ENCODE peak calls at places on chromosomes 4 and X, in seven cellular contexts. K is breast epithelium, V is esophagus muscularis mucosa, H is HepG2, F is suprapubic skin, Y is stomach, U is HCT116. R is an unnamed sample. For H3K9me3, the result is how much of the 10 kb centered on the place peaks cover.

GRCh38 chr4:68077737-68078136 is 51.9 kb downstream of the TMPRSS11F start:
- DNase-seq in K (no peak), V (no peak), H (no peak), F (no peak), Y (no peak), U (no peak), R (no peak)

GRCh38 chr4:155134136-155134535 is 74.3 kb upstream of the NPY2R start:
- DNase-seq in V (no peak), F (no peak), U (no peak), H (no peak), K (no peak), Y (no peak), R (no peak)

GRCh38 chr4:174578366-174578765 is 56.1 kb upstream of the HPGD start:
- DNase-seq in K (no peak), F (no peak), H (no peak), U (no peak), V (no peak), Y (no peak), R (no peak)

GRCh38 chr4:109025471-109026076 is 262.7 kb upstream of the ETNPPL start:
- DNase-seq in Y (no peak), H (no peak), U (no peak), V (no peak), K (no peak), F (no peak), R (no peak)

GRCh38 chr4:141635726-141636076 is 682 bp upstream of the IL15 start:
- DNase-seq in K (no peak), H (no peak), U (no peak), V (no peak), Y (no peak), F (no peak), R (no peak)

GRCh38 chr4:3519468-3520264 is 12.6 kb downstream of the LRPAP1 start:
- DNase-seq in U (no peak), K (no peak), H (no peak), F (peak), V (no peak), Y (no peak), R (no peak)

GRCh38 chrX:103839404-103839803 is 7.3 kb upstream of the RAB9B start:
- DNase-seq in Y (no peak), F (no peak), K (no peak), U (no peak), H (no peak), V (no peak), R (no peak)

GRCh38 chr4:41505161-41505653 is 32.8 kb upstream of the LIMCH1 start:
- DNase-seq in Y (no peak), F (no peak), U (no peak), V (no peak), H (no peak), K (peak), R (no peak)

GRCh38 chr4:41066049-41066448 is 148.3 kb downstream of the APBB2 start:
- DNase-seq in F (no peak), H (no peak), Y (no peak), K (no peak), U (no peak), V (no peak), R (no peak)

GRCh38 chr4:27775156-27775555 is 914.5 kb downstream of the STIM2 start:
- DNase-seq in F (no peak), V (no peak), K (no peak), U (no peak), H (no peak), Y (no peak), R (no peak)

GRCh38 chr4:47718691-47719090 is 119.2 kb downstream of the CORIN start:
- DNase-seq in U (no peak), H (no peak), V (no peak), K (no peak), Y (no peak), F (no peak), R (no peak)

GRCh38 chrX:49276671-49277519 is 7.3 kb downstream of the PPP1R3F start:
- DNase-seq in Y (peak), H (no peak), K (no peak), U (no peak), V (no peak), F (no peak), R (peak)

GRCh38 chr4:43607827-43608461 is 715.4 kb downstream of the GRXCR1 start:
- DNase-seq in F (no peak), K (no peak), Y (no peak), V (no peak), H (no peak), U (no peak), R (no peak)

GRCh38 chrX:18643243-18643642 is 28.7 kb downstream of the RS1 start:
- DNase-seq in U (no peak), V (no peak), K (no peak), Y (no peak), H (no peak), F (no peak), R (no peak)

GRCh38 chrX:71911023-71911730 is 532 bp downstream of the NHSL2 start:
- DNase-seq in K (no peak), V (no peak), U (no peak), F (no peak), Y (no peak), H (no peak), R (no peak)

GRCh38 chrX:155900765-155901164 is 19.6 kb downstream of the VAMP7 start:
- DNase-seq in Y (no peak), F (no peak), U (no peak), V (no peak), H (peak), K (no peak), R (no peak)

GRCh38 chr4:75146223-75146622 is 213.3 kb downstream of the PARM1 start:
- DNase-seq in V (no peak), Y (no peak), K (no peak), F (no peak), U (no peak), H (no peak), R (no peak)

GRCh38 chrX:1106478-1107210 is 105.8 kb downstream of the CRLF2 start:
- DNase-seq in F (no peak), K (no peak), U (no peak), H (no peak), V (no peak), Y (no peak), R (no peak)

GRCh38 chr4:48138511-48138910 is 4.5 kb upstream of the TXK start:
- DNase-seq in U (no peak), K (no peak), F (no peak), V (no peak), H (no peak), Y (no peak), R (no peak)

GRCh38 chrX:40733691-40734090 is 1.7 kb downstream of the MED14 start:
- DNase-seq in K (no peak), H (no peak), F (no peak), V (no peak), Y (no peak), U (no peak), R (no peak)

GRCh38 chr4:26204249-26204825 is 116.5 kb upstream of the RBPJ start:
- DNase-seq in F (no peak), U (no peak), V (no peak), K (no peak), H (no peak), Y (no peak), R (no peak)

GRCh38 chr4:136934601-136935000 is 597.7 kb downstream of the PCDH18 start:
- DNase-seq in F (no peak), Y (no peak), U (no peak), V (no peak), H (no peak), K (no peak), R (no peak)

GRCh38 chrX:84216406-84216805 is 28.4 kb upstream of the RPS6KA6 start:
- DNase-seq in H (no peak), V (no peak), U (no peak), F (no peak), K (no peak), Y (no peak), R (no peak)

GRCh38 chrX:11908371-11908770 is 150.3 kb downstream of the MSL3 start:
- DNase-seq in K (no peak), V (no peak), H (peak), U (no peak), F (no peak), Y (no peak), R (no peak)

GRCh38 chr4:35897808-35898207 is 346.5 kb downstream of the ARAP2 start:
- DNase-seq in K (no peak), F (no peak), U (no peak), V (no peak), H (no peak), Y (no peak), R (no peak)

GRCh38 chrX:15988661-15989603 is 134.3 kb upstream of the AP1S2 start:
- DNase-seq in U (no peak), Y (no peak), F (no peak), V (no peak), K (no peak), H (no peak), R (no peak)

GRCh38 chr4:140926672-140927071 is 170.5 kb upstream of the TBC1D9 start:
- DNase-seq in H (no peak), F (no peak), U (no peak), K (no peak), Y (no peak), V (no peak), R (no peak)

GRCh38 chr4:22593933-22594332 is 78.1 kb upstream of the ADGRA3 start:
- DNase-seq in U (no peak), K (no peak), H (no peak), Y (no peak), F (no peak), V (peak), R (no peak)

GRCh38 chr4:22597471-22597870 is 81.6 kb upstream of the ADGRA3 start:
- DNase-seq in H (no peak), F (no peak), Y (no peak), V (peak), U (no peak), K (no peak), R (no peak)

GRCh38 chr4:22595684-22596083 is 79.8 kb upstream of the ADGRA3 start:
- DNase-seq in U (no peak), H (no peak), K (no peak), Y (no peak), V (peak), F (no peak), R (no peak)

DNA sequence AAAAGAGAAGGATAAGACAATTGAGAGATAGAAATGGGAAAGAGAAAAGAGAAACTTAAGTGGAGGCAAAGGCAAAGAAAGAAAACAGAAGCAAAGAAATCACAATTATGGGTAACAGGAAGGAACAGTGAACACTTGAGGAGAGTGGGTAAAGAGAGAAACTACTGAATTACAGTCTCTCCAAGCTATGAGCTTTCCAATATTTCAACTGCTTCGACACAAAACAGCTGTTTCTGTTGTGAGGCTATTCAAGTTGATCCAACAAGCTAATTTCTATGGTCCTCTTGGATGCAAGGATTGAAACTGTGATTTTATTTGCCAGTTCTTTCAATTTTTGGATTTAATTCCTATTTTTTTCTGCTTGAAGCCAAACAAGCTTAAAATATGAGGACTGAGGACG is 80.5 kb upstream of the ADGRA3 start:
- DNase-seq in Y (no peak), F (no peak), U (no peak), V (no peak), H (no peak), K (no peak), R (no peak)
- TF ChIP-seq POLR2AphosphoS5 in Y (no peak), F (no peak), U (no peak), V (no peak), H (no peak), K (no peak), R (no peak)

GRCh38 chrX:118965395-118965794 is 9.0 kb upstream of the LONRF3 start:
- DNase-seq in U (no peak), H (no peak), V (no peak), F (no peak), K (no peak), Y (no peak), R (no peak)
- H3K9me3 ChIP-seq in U (under half), H (under half), V (under half), F (under half), K (under half), Y (under half), R (under half)

DNA sequence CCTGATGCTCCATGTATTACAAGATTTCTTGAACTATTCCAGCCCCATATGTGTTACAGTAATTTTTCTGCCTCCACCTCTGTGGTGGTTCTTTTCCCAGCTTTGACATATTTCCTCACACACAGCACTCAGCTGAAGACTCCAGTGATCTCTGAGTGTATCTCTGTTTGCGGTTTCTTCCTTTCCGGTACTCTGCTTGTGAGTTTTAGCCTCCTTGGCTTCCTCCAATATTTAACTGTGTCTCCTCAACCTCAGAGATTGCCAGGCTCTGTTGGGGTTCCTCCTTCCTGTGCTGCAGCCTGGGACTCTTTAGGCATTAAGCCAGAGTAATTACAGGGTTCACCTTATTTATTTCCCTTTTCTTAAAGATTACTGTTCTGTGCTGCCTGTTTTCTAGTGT is 73.2 kb downstream of the NFKB1 start:
- DNase-seq in V (no peak), U (no peak), F (no peak), K (no peak), H (no peak), Y (no peak), R (no peak)
- TF ChIP-seq POLR2AphosphoS5 in V (no peak), U (no peak), F (no peak), K (no peak), H (no peak), Y (no peak), R (no peak)

GRCh38 chrX:145848857-145849256 is 31.2 kb downstream of the SLITRK2 start:
- DNase-seq in U (no peak), K (no peak), H (no peak), Y (no peak), F (no peak), V (no peak), R (no peak)

GRCh38 chrX:145848451-145848850 is 30.8 kb downstream of the SLITRK2 start:
- DNase-seq in H (no peak), V (no peak), Y (no peak), F (no peak), K (no peak), U (no peak), R (no peak)

GRCh38 chrX:145844886-145845285 is 27.3 kb downstream of the SLITRK2 start:
- DNase-seq in F (no peak), H (no peak), V (no peak), Y (no peak), U (no peak), K (no peak), R (no peak)

GRCh38 chrX:145843196-145843595 is 25.6 kb downstream of the SLITRK2 start:
- DNase-seq in V (no peak), F (no peak), K (no peak), U (no peak), Y (no peak), H (no peak), R (no peak)
- H3K9me3 ChIP-seq in V (under half), F (under half), K (under half), U (under half), Y (under half), H (under half), R (under half)

DNA sequence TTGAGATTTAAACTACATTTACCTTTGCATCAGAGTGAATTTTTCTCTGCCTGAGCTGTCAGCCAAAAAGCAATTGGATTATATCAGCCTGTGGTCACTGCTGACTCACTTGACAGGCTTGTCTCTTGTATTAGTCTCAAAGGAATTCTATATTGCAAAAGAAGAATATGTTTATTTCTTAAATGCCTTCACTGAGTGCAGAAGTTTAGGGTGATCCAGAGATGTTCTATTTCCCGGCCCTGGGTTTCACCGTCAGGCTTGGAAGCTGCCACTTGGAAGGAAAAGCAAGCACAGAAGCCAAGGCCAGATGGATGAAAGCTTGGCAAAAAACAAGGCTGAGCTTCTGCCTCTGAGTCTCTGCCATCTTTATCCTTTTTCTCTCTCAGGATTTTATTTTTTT is 80.9 kb downstream of the FAM114A1 start:
- DNase-seq in V (no peak), Y (no peak), K (no peak), H (no peak), F (no peak), U (no peak), R (no peak)
- TF ChIP-seq POLR2AphosphoS5 in V (peak), Y (peak), K (no peak), H (no peak), F (no peak), U (no peak), R (peak)

DNA sequence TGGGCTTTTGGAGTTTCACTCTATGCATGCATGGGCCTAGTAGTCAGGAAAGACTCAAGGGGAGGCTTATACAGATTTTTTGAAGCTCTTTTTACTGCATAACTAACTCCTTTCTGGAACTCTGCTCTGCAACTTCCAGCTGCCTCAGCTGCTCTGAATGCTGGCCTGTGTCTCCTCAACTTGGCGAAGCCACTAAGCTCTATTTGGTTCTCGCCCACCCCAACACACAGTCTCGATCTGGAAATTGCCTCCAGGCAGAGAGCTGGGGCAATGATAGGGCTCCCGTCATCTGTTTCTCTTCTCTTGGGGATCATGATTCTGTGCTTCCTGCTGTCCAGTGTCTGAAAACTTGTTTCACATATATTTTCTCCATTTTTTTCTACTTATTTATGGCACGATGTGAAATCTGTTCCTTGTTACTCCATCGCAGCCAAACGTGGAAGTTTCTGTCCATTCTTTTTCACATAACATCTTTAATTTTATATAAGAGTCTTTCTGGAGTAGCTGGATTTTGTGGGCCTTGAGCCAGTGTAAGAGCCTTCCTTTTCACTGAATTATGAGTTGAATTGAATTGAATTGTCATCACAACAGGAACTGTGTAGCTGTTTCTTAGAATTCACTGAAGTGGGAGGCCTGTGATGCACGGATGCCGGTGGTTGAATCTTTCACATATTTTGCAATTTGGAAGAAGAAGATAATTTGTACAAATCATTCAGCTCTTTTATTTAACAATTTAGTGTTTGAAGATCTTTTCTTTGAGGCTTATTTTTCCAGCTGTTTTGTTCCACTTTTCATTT is 9.0 kb downstream of the ZNF275 start:
- DNase-seq in V (no peak), K (no peak), H (no peak), U (no peak), F (no peak), Y (no peak), R (no peak)
- H3K9me3 ChIP-seq in V (under half), K (under half), H (under half), U (under half), F (under half), Y (under half), R (under half)

R was measured in vagina.